ENCODE peak calls at places on chromosomes 1 and 21, in six cellular contexts. One of them, this sample, is unnamed.

GRCh38 chr1:100516854-100517253 is 21.1 kb upstream of the GPR88 start:
- DNase-seq in nephron progenitor cell: no peak
- DNase-seq in NCI-H460: no peak
- DNase-seq in GM10248: no peak
- DNase-seq in stimulated activated CD4-positive, alpha-beta T cell treated with anti-CD3 and anti-CD28 coated beads, Interleukin-4, amount 100 ng/mL, for 48 hours: no peak
- DNase-seq in T-cell: no peak
- DNase-seq in this sample: no peak

GRCh38 chr1:228756457-228756856 is 21.2 kb downstream of the RHOU start:
- DNase-seq in nephron progenitor cell: no peak
- DNase-seq in NCI-H460: no peak
- DNase-seq in GM10248: no peak
- DNase-seq in stimulated activated CD4-positive, alpha-beta T cell treated with anti-CD3 and anti-CD28 coated beads, Interleukin-4, amount 100 ng/mL, for 48 hours: no peak
- DNase-seq in T-cell: no peak
- DNase-seq in this sample: no peak

GRCh38 chr1:40477680-40478057 is 579 bp downstream of the ZFP69 start:
- DNase-seq in nephron progenitor cell: no peak
- DNase-seq in NCI-H460: no peak
- DNase-seq in GM10248: peak
- DNase-seq in stimulated activated CD4-positive, alpha-beta T cell treated with anti-CD3 and anti-CD28 coated beads, Interleukin-4, amount 100 ng/mL, for 48 hours: no peak
- DNase-seq in T-cell: no peak
- DNase-seq in this sample: no peak

GRCh38 chr1:26541816-26542711 is 12.5 kb downstream of the RPS6KA1 start:
- DNase-seq in nephron progenitor cell: peak
- DNase-seq in NCI-H460: no peak
- DNase-seq in GM10248: peak
- DNase-seq in stimulated activated CD4-positive, alpha-beta T cell treated with anti-CD3 and anti-CD28 coated beads, Interleukin-4, amount 100 ng/mL, for 48 hours: peak
- DNase-seq in T-cell: peak
- DNase-seq in this sample: no peak

GRCh38 chr1:66416295-66416694 is 117.7 kb upstream of the SGIP1 start:
- DNase-seq in nephron progenitor cell: no peak
- DNase-seq in NCI-H460: no peak
- DNase-seq in GM10248: no peak
- DNase-seq in stimulated activated CD4-positive, alpha-beta T cell treated with anti-CD3 and anti-CD28 coated beads, Interleukin-4, amount 100 ng/mL, for 48 hours: no peak
- DNase-seq in T-cell: no peak
- DNase-seq in this sample: no peak

GRCh38 chr1:17194981-17195528 is 9.9 kb upstream of the PADI1 start:
- DNase-seq in nephron progenitor cell: no peak
- DNase-seq in NCI-H460: no peak
- DNase-seq in GM10248: no peak
- DNase-seq in stimulated activated CD4-positive, alpha-beta T cell treated with anti-CD3 and anti-CD28 coated beads, Interleukin-4, amount 100 ng/mL, for 48 hours: no peak
- DNase-seq in T-cell: no peak
- DNase-seq in this sample: no peak

GRCh38 chr1:224211262-224211962 is 28.4 kb downstream of the DEGS1 start:
- DNase-seq in nephron progenitor cell: no peak
- DNase-seq in NCI-H460: peak
- DNase-seq in GM10248: no peak
- DNase-seq in stimulated activated CD4-positive, alpha-beta T cell treated with anti-CD3 and anti-CD28 coated beads, Interleukin-4, amount 100 ng/mL, for 48 hours: no peak
- DNase-seq in T-cell: no peak
- DNase-seq in this sample: peak

GRCh38 chr1:114718661-114719423 is 2.3 kb upstream of the NRAS start:
- DNase-seq in nephron progenitor cell: no peak
- DNase-seq in NCI-H460: no peak
- DNase-seq in GM10248: no peak
- DNase-seq in stimulated activated CD4-positive, alpha-beta T cell treated with anti-CD3 and anti-CD28 coated beads, Interleukin-4, amount 100 ng/mL, for 48 hours: peak
- DNase-seq in T-cell: no peak
- DNase-seq in this sample: no peak

GRCh38 chr1:245453556-245453955 is 298.8 kb downstream of the KIF26B start:
- DNase-seq in nephron progenitor cell: no peak
- DNase-seq in NCI-H460: no peak
- DNase-seq in GM10248: no peak
- DNase-seq in stimulated activated CD4-positive, alpha-beta T cell treated with anti-CD3 and anti-CD28 coated beads, Interleukin-4, amount 100 ng/mL, for 48 hours: no peak
- DNase-seq in T-cell: no peak
- DNase-seq in this sample: no peak

GRCh38 chr1:195897072-195897471 is 711.2 kb downstream of the KCNT2 start:
- DNase-seq in nephron progenitor cell: no peak
- DNase-seq in NCI-H460: no peak
- DNase-seq in GM10248: no peak
- DNase-seq in stimulated activated CD4-positive, alpha-beta T cell treated with anti-CD3 and anti-CD28 coated beads, Interleukin-4, amount 100 ng/mL, for 48 hours: no peak
- DNase-seq in T-cell: no peak
- DNase-seq in this sample: no peak

GRCh38 chr1:46653405-46653853 is 14.7 kb downstream of the ATPAF1 start:
- DNase-seq in nephron progenitor cell: no peak
- DNase-seq in NCI-H460: no peak
- DNase-seq in GM10248: no peak
- DNase-seq in stimulated activated CD4-positive, alpha-beta T cell treated with anti-CD3 and anti-CD28 coated beads, Interleukin-4, amount 100 ng/mL, for 48 hours: no peak
- DNase-seq in T-cell: no peak
- DNase-seq in this sample: no peak

GRCh38 chr1:35449334-35450008 is 107.7 kb downstream of the KIAA0319L start:
- DNase-seq in nephron progenitor cell: no peak
- DNase-seq in NCI-H460: no peak
- DNase-seq in GM10248: no peak
- DNase-seq in stimulated activated CD4-positive, alpha-beta T cell treated with anti-CD3 and anti-CD28 coated beads, Interleukin-4, amount 100 ng/mL, for 48 hours: no peak
- DNase-seq in T-cell: no peak
- DNase-seq in this sample: peak

GRCh38 chr1:222347627-222348026 is 200.3 kb downstream of the HHIPL2 start:
- DNase-seq in nephron progenitor cell: no peak
- DNase-seq in NCI-H460: no peak
- DNase-seq in GM10248: no peak
- DNase-seq in stimulated activated CD4-positive, alpha-beta T cell treated with anti-CD3 and anti-CD28 coated beads, Interleukin-4, amount 100 ng/mL, for 48 hours: no peak
- DNase-seq in T-cell: no peak
- DNase-seq in this sample: no peak

GRCh38 chr1:65247419-65248359 is 61.7 kb upstream of the DNAJC6 start:
- DNase-seq in nephron progenitor cell: no peak
- DNase-seq in NCI-H460: no peak
- DNase-seq in GM10248: no peak
- DNase-seq in stimulated activated CD4-positive, alpha-beta T cell treated with anti-CD3 and anti-CD28 coated beads, Interleukin-4, amount 100 ng/mL, for 48 hours: no peak
- DNase-seq in T-cell: no peak
- DNase-seq in this sample: no peak

GRCh38 chr1:84683508-84683907 is 6.8 kb downstream of the SSX2IP start:
- DNase-seq in nephron progenitor cell: no peak
- DNase-seq in NCI-H460: no peak
- DNase-seq in GM10248: no peak
- DNase-seq in stimulated activated CD4-positive, alpha-beta T cell treated with anti-CD3 and anti-CD28 coated beads, Interleukin-4, amount 100 ng/mL, for 48 hours: no peak
- DNase-seq in T-cell: no peak
- DNase-seq in this sample: no peak

GRCh38 chr21:15122241-15122640 is 57.4 kb upstream of the NRIP1 start:
- DNase-seq in nephron progenitor cell: no peak
- DNase-seq in NCI-H460: no peak
- DNase-seq in GM10248: no peak
- DNase-seq in stimulated activated CD4-positive, alpha-beta T cell treated with anti-CD3 and anti-CD28 coated beads, Interleukin-4, amount 100 ng/mL, for 48 hours: no peak
- DNase-seq in T-cell: no peak
- DNase-seq in this sample: peak

GRCh38 chr1:165904948-165905347 is 77.5 kb downstream of the UCK2 start:
- DNase-seq in nephron progenitor cell: no peak
- DNase-seq in NCI-H460: no peak
- DNase-seq in GM10248: no peak
- DNase-seq in stimulated activated CD4-positive, alpha-beta T cell treated with anti-CD3 and anti-CD28 coated beads, Interleukin-4, amount 100 ng/mL, for 48 hours: no peak
- DNase-seq in T-cell: no peak
- DNase-seq in this sample: no peak

GRCh38 chr1:117290855-117291254 is 76.4 kb upstream of the MAN1A2 start:
- DNase-seq in nephron progenitor cell: no peak
- DNase-seq in NCI-H460: no peak
- DNase-seq in GM10248: no peak
- DNase-seq in stimulated activated CD4-positive, alpha-beta T cell treated with anti-CD3 and anti-CD28 coated beads, Interleukin-4, amount 100 ng/mL, for 48 hours: no peak
- DNase-seq in T-cell: no peak
- DNase-seq in this sample: no peak

GRCh38 chr1:3675436-3675835 is 23.1 kb downstream of the TP73 start:
- DNase-seq in nephron progenitor cell: no peak
- DNase-seq in NCI-H460: no peak
- DNase-seq in GM10248: no peak
- DNase-seq in stimulated activated CD4-positive, alpha-beta T cell treated with anti-CD3 and anti-CD28 coated beads, Interleukin-4, amount 100 ng/mL, for 48 hours: no peak
- DNase-seq in T-cell: no peak
- DNase-seq in this sample: no peak

GRCh38 chr1:19361231-19362147 is 49.4 kb downstream of the SLC66A1 start:
- DNase-seq in nephron progenitor cell: no peak
- DNase-seq in NCI-H460: no peak
- DNase-seq in GM10248: no peak
- DNase-seq in stimulated activated CD4-positive, alpha-beta T cell treated with anti-CD3 and anti-CD28 coated beads, Interleukin-4, amount 100 ng/mL, for 48 hours: no peak
- DNase-seq in T-cell: no peak
- DNase-seq in this sample: no peak

GRCh38 chr1:48003741-48004503 is 6.7 kb upstream of the TRABD2B start:
- DNase-seq in nephron progenitor cell: peak
- DNase-seq in NCI-H460: no peak
- DNase-seq in GM10248: no peak
- DNase-seq in stimulated activated CD4-positive, alpha-beta T cell treated with anti-CD3 and anti-CD28 coated beads, Interleukin-4, amount 100 ng/mL, for 48 hours: no peak
- DNase-seq in T-cell: no peak
- DNase-seq in this sample: no peak

GRCh38 chr1:113904292-113904673 is 316 bp downstream of the AP4B1 start:
- DNase-seq in nephron progenitor cell: no peak
- DNase-seq in NCI-H460: no peak
- DNase-seq in GM10248: no peak
- DNase-seq in stimulated activated CD4-positive, alpha-beta T cell treated with anti-CD3 and anti-CD28 coated beads, Interleukin-4, amount 100 ng/mL, for 48 hours: no peak
- DNase-seq in T-cell: no peak
- DNase-seq in this sample: no peak

GRCh38 chr1:90761781-90762589 is 44.9 kb upstream of the BARHL2 start:
- DNase-seq in nephron progenitor cell: peak
- DNase-seq in NCI-H460: no peak
- DNase-seq in GM10248: no peak
- DNase-seq in stimulated activated CD4-positive, alpha-beta T cell treated with anti-CD3 and anti-CD28 coated beads, Interleukin-4, amount 100 ng/mL, for 48 hours: no peak
- DNase-seq in T-cell: no peak
- DNase-seq in this sample: no peak

GRCh38 chr1:3060601-3061551 is 8.1 kb upstream of the PRDM16 start:
- DNase-seq in nephron progenitor cell: no peak
- DNase-seq in NCI-H460: no peak
- DNase-seq in GM10248: no peak
- DNase-seq in stimulated activated CD4-positive, alpha-beta T cell treated with anti-CD3 and anti-CD28 coated beads, Interleukin-4, amount 100 ng/mL, for 48 hours: no peak
- DNase-seq in T-cell: no peak
- DNase-seq in this sample: no peak

GRCh38 chr1:82371844-82372498 is 571.2 kb downstream of the ADGRL2 start:
- DNase-seq in nephron progenitor cell: no peak
- DNase-seq in NCI-H460: no peak
- DNase-seq in GM10248: no peak
- DNase-seq in stimulated activated CD4-positive, alpha-beta T cell treated with anti-CD3 and anti-CD28 coated beads, Interleukin-4, amount 100 ng/mL, for 48 hours: no peak
- DNase-seq in T-cell: no peak
- DNase-seq in this sample: no peak

GRCh38 chr1:204725821-204726448 is 40.4 kb upstream of the LRRN2 start:
- DNase-seq in nephron progenitor cell: no peak
- DNase-seq in NCI-H460: no peak
- DNase-seq in GM10248: no peak
- DNase-seq in stimulated activated CD4-positive, alpha-beta T cell treated with anti-CD3 and anti-CD28 coated beads, Interleukin-4, amount 100 ng/mL, for 48 hours: no peak
- DNase-seq in T-cell: no peak
- DNase-seq in this sample: no peak

GRCh38 chr1:214658785-214659184 is 55.8 kb downstream of the CENPF start:
- DNase-seq in nephron progenitor cell: peak
- DNase-seq in NCI-H460: peak
- DNase-seq in GM10248: no peak
- DNase-seq in stimulated activated CD4-positive, alpha-beta T cell treated with anti-CD3 and anti-CD28 coated beads, Interleukin-4, amount 100 ng/mL, for 48 hours: no peak
- DNase-seq in T-cell: no peak
- DNase-seq in this sample: no peak

GRCh38 chr1:88979749-88980116 is 12.7 kb downstream of the KYAT3 start:
- DNase-seq in nephron progenitor cell: no peak
- DNase-seq in NCI-H460: no peak
- DNase-seq in GM10248: no peak
- DNase-seq in stimulated activated CD4-positive, alpha-beta T cell treated with anti-CD3 and anti-CD28 coated beads, Interleukin-4, amount 100 ng/mL, for 48 hours: no peak
- DNase-seq in T-cell: no peak
- DNase-seq in this sample: no peak

GRCh38 chr1:160108888-160109662 is 6.5 kb upstream of the ATP1A2 start:
- DNase-seq in nephron progenitor cell: peak
- DNase-seq in NCI-H460: peak
- DNase-seq in GM10248: peak
- DNase-seq in stimulated activated CD4-positive, alpha-beta T cell treated with anti-CD3 and anti-CD28 coated beads, Interleukin-4, amount 100 ng/mL, for 48 hours: peak
- DNase-seq in T-cell: no peak
- DNase-seq in this sample: no peak

GRCh38 chr1:46485564-46486431 is 3.8 kb upstream of the DMBX1 start:
- DNase-seq in nephron progenitor cell: peak
- DNase-seq in NCI-H460: no peak
- DNase-seq in GM10248: no peak
- DNase-seq in stimulated activated CD4-positive, alpha-beta T cell treated with anti-CD3 and anti-CD28 coated beads, Interleukin-4, amount 100 ng/mL, for 48 hours: no peak
- DNase-seq in T-cell: no peak
- DNase-seq in this sample: no peak

GRCh38 chr1:248793592-248793991 is 32.1 kb downstream of the SH3BP5L start:
- DNase-seq in nephron progenitor cell: no peak
- DNase-seq in NCI-H460: no peak
- DNase-seq in GM10248: no peak
- DNase-seq in stimulated activated CD4-positive, alpha-beta T cell treated with anti-CD3 and anti-CD28 coated beads, Interleukin-4, amount 100 ng/mL, for 48 hours: no peak
- DNase-seq in T-cell: no peak
- DNase-seq in this sample: no peak

GRCh38 chr21:46619846-46620245 is 15.0 kb upstream of the S100B start:
- DNase-seq in nephron progenitor cell: no peak
- DNase-seq in NCI-H460: no peak
- DNase-seq in GM10248: no peak
- DNase-seq in stimulated activated CD4-positive, alpha-beta T cell treated with anti-CD3 and anti-CD28 coated beads, Interleukin-4, amount 100 ng/mL, for 48 hours: no peak
- DNase-seq in T-cell: no peak
- DNase-seq in this sample: no peak

GRCh38 chr1:233010164-233010563 is 59.8 kb downstream of the NTPCR start:
- DNase-seq in nephron progenitor cell: no peak
- DNase-seq in NCI-H460: no peak
- DNase-seq in GM10248: no peak
- DNase-seq in stimulated activated CD4-positive, alpha-beta T cell treated with anti-CD3 and anti-CD28 coated beads, Interleukin-4, amount 100 ng/mL, for 48 hours: no peak
- DNase-seq in T-cell: no peak
- DNase-seq in this sample: no peak

GRCh38 chr1:85137660-85138059 is 63.2 kb downstream of the SYDE2 start:
- DNase-seq in nephron progenitor cell: no peak
- DNase-seq in NCI-H460: no peak
- DNase-seq in GM10248: no peak
- DNase-seq in stimulated activated CD4-positive, alpha-beta T cell treated with anti-CD3 and anti-CD28 coated beads, Interleukin-4, amount 100 ng/mL, for 48 hours: no peak
- DNase-seq in T-cell: no peak
- DNase-seq in this sample: no peak

GRCh38 chr1:243686149-243686548 is 163.9 kb downstream of the AKT3 start:
- DNase-seq in nephron progenitor cell: no peak
- DNase-seq in NCI-H460: no peak
- DNase-seq in GM10248: no peak
- DNase-seq in stimulated activated CD4-positive, alpha-beta T cell treated with anti-CD3 and anti-CD28 coated beads, Interleukin-4, amount 100 ng/mL, for 48 hours: no peak
- DNase-seq in T-cell: no peak
- DNase-seq in this sample: no peak

GRCh38 chr1:25556791-25557476 is 13.5 kb downstream of the LDLRAP1 start:
- DNase-seq in nephron progenitor cell: no peak
- DNase-seq in NCI-H460: no peak
- DNase-seq in GM10248: no peak
- DNase-seq in stimulated activated CD4-positive, alpha-beta T cell treated with anti-CD3 and anti-CD28 coated beads, Interleukin-4, amount 100 ng/mL, for 48 hours: no peak
- DNase-seq in T-cell: no peak
- DNase-seq in this sample: no peak

GRCh38 chr1:26438041-26438440 is 5.9 kb downstream of the DHDDS start:
- DNase-seq in nephron progenitor cell: no peak
- DNase-seq in NCI-H460: no peak
- DNase-seq in GM10248: no peak
- DNase-seq in stimulated activated CD4-positive, alpha-beta T cell treated with anti-CD3 and anti-CD28 coated beads, Interleukin-4, amount 100 ng/mL, for 48 hours: no peak
- DNase-seq in T-cell: no peak
- DNase-seq in this sample: no peak

GRCh38 chr1:245751111-245751510 is 596.3 kb downstream of the KIF26B start:
- DNase-seq in nephron progenitor cell: no peak
- DNase-seq in NCI-H460: no peak
- DNase-seq in GM10248: no peak
- DNase-seq in stimulated activated CD4-positive, alpha-beta T cell treated with anti-CD3 and anti-CD28 coated beads, Interleukin-4, amount 100 ng/mL, for 48 hours: no peak
- DNase-seq in T-cell: no peak
- DNase-seq in this sample: no peak

GRCh38 chr1:183723571-183723970 is 70.5 kb upstream of the APOBEC4 start:
- DNase-seq in nephron progenitor cell: no peak
- DNase-seq in NCI-H460: no peak
- DNase-seq in GM10248: no peak
- DNase-seq in stimulated activated CD4-positive, alpha-beta T cell treated with anti-CD3 and anti-CD28 coated beads, Interleukin-4, amount 100 ng/mL, for 48 hours: no peak
- DNase-seq in T-cell: no peak
- DNase-seq in this sample: no peak

GRCh38 chr1:32742132-32742947 is 39.8 kb upstream of the SYNC start:
- DNase-seq in nephron progenitor cell: no peak
- DNase-seq in NCI-H460: no peak
- DNase-seq in GM10248: no peak
- DNase-seq in stimulated activated CD4-positive, alpha-beta T cell treated with anti-CD3 and anti-CD28 coated beads, Interleukin-4, amount 100 ng/mL, for 48 hours: no peak
- DNase-seq in T-cell: no peak
- DNase-seq in this sample: no peak

This sample was measured in Panc1.